ENCODE peak calls at places on chromosomes 12 and 14, in nine cellular contexts. K, Q, F, N, M, V, H, W and D are unnamed samples. For H3K4me1, the result is how much of the 10 kb centered on the place peaks cover.

GRCh38 chr14:104998801-104999200 is 13.2 kb downstream of the CLBA1 start:
- DNase-seq in K (no peak), Q (peak), V (no peak), W (no peak), N (peak), F (no peak), H (no peak), M (no peak), D (no peak)

GRCh38 chr14:104424406-104425072 is 155.0 kb upstream of the C14orf180 start:
- DNase-seq in K (peak), N (no peak), F (no peak), M (no peak), V (no peak), W (no peak), Q (peak), H (peak), D (no peak)

GRCh38 chr12:92696240-92696639 is 6.5 kb upstream of the PLEKHG7 start:
- DNase-seq in M (peak), F (no peak), Q (peak), W (no peak), N (peak), K (no peak), V (no peak), H (no peak), D (no peak)

GRCh38 chr14:30223385-30223785 is 295.7 kb upstream of the PRKD1 start:
- DNase-seq in F (peak), H (no peak), M (peak), Q (peak), V (peak), N (peak), K (peak), W (peak), D (peak)

GRCh38 chr14:100065161-100065871 is at the start of gene EVL:
- DNase-seq in F (no peak), H (no peak), V (no peak), W (no peak), M (peak), K (no peak), N (peak), Q (peak), D (no peak)

GRCh38 chr14:51513281-51513680 is 138.4 kb upstream of the FRMD6 start:
- DNase-seq in H (no peak), M (no peak), V (no peak), N (no peak), W (no peak), Q (no peak), F (no peak), K (no peak), D (no peak)

GRCh38 chr14:20415723-20416622 is 2.7 kb upstream of the TEP1 start:
- DNase-seq in H (peak), V (peak), W (no peak), K (peak), F (peak), Q (no peak), M (no peak), N (no peak), D (peak)

GRCh38 chr12:58711968-58712367 is 208.3 kb downstream of the LRIG3 start:
- DNase-seq in H (no peak), Q (no peak), W (no peak), V (no peak), F (no peak), K (no peak), N (no peak), M (no peak), D (no peak)

GRCh38 chr12:53105256-53105655 is 2.0 kb downstream of the SOAT2 start:
- DNase-seq in V (no peak), M (no peak), W (no peak), Q (no peak), K (peak), N (no peak), H (no peak), F (no peak), D (no peak)

GRCh38 chr12:114848661-114849060 is 164.7 kb upstream of the TBX3 start:
- DNase-seq in V (no peak), M (no peak), F (no peak), W (no peak), K (no peak), Q (no peak), N (no peak), H (peak), D (no peak)

GRCh38 chr12:127893875-127894635 is 372.9 kb upstream of the TMEM132C start:
- DNase-seq in M (no peak), N (no peak), H (no peak), Q (no peak), F (no peak), W (no peak), K (peak), V (no peak), D (no peak)

GRCh38 chr14:100004392-100004791 is 60.8 kb upstream of the EVL start:
- DNase-seq in Q (no peak), V (no peak), K (no peak), N (no peak), F (no peak), W (no peak), H (no peak), M (no peak), D (no peak)

GRCh38 chr12:39252628-39253027 is 190.3 kb downstream of the KIF21A start:
- DNase-seq in H (peak), V (no peak), F (no peak), K (no peak), W (no peak), Q (no peak), N (no peak), M (peak), D (no peak)

GRCh38 chr12:45547822-45548221 is 181.7 kb upstream of the ARID2 start:
- DNase-seq in V (no peak), F (no peak), M (no peak), Q (no peak), W (no peak), N (no peak), H (no peak), K (no peak), D (no peak)

GRCh38 chr14:59406454-59407245 is 58.5 kb downstream of the GPR135 start:
- DNase-seq in Q (no peak), N (no peak), H (peak), M (no peak), F (peak), W (no peak), V (no peak), K (no peak), D (no peak)

GRCh38 chr12:82040987-82041743 is 282.0 kb upstream of the PPFIA2 start:
- DNase-seq in Q (no peak), K (no peak), N (no peak), F (no peak), H (no peak), V (no peak), W (no peak), M (no peak), D (no peak)

GRCh38 chr14:97299661-97300060 is 502.5 kb downstream of the VRK1 start:
- DNase-seq in H (peak), W (no peak), N (no peak), F (no peak), Q (no peak), M (no peak), K (peak), V (no peak), D (no peak)

GRCh38 chr12:5498081-5498480 is 66.2 kb downstream of the NTF3 start:
- DNase-seq in M (no peak), K (no peak), V (no peak), W (no peak), F (no peak), N (no peak), Q (no peak), H (no peak), D (no peak)

GRCh38 chr12:65119063-65119462 is 2.0 kb downstream of the WIF1 start:
- DNase-seq in Q (no peak), W (no peak), N (no peak), F (no peak), K (no peak), M (no peak), H (no peak), V (no peak), D (no peak)

GRCh38 chr14:34713681-34714319 is 593 bp downstream of the CFL2 start:
- DNase-seq in K (no peak), H (peak), N (peak), Q (no peak), V (no peak), F (peak), M (peak), W (peak), D (peak)

GRCh38 chr14:104214411-104214810 is 76.0 kb downstream of the KIF26A start:
- DNase-seq in W (no peak), H (no peak), K (no peak), F (no peak), V (no peak), M (no peak), N (no peak), Q (peak), D (no peak)

GRCh38 chr12:67420506-67420905 is 151.3 kb downstream of the CAND1 start:
- DNase-seq in N (no peak), H (no peak), F (no peak), Q (no peak), M (no peak), V (no peak), W (no peak), K (no peak), D (no peak)

GRCh38 chr14:34749408-34749807 is 35.0 kb upstream of the CFL2 start:
- DNase-seq in F (no peak), V (no peak), N (no peak), W (no peak), Q (no peak), H (peak), M (no peak), K (no peak), D (no peak)

GRCh38 chr12:6635856-6636521 is at the start of gene LPAR5:
- DNase-seq in K (peak), V (peak), W (peak), F (no peak), Q (peak), M (no peak), H (peak), N (peak), D (no peak)

GRCh38 chr12:67220065-67220464 is 49.1 kb upstream of the CAND1 start:
- DNase-seq in K (peak), Q (no peak), W (peak), N (no peak), V (no peak), M (peak), H (peak), F (peak), D (no peak)

GRCh38 chr12:117684471-117684870 is 284.3 kb downstream of the KSR2 start:
- DNase-seq in M (no peak), N (no peak), Q (no peak), V (no peak), H (no peak), K (no peak), W (no peak), F (no peak), D (no peak)

GRCh38 chr14:37658174-37658573 is 62.7 kb downstream of the TTC6 start:
- DNase-seq in H (no peak), M (no peak), K (no peak), N (no peak), V (no peak), W (no peak), F (peak), Q (no peak), D (peak)

GRCh38 chr12:130872179-130873096 is 572 bp downstream of the RAN start:
- DNase-seq in M (peak), K (peak), W (peak), H (peak), F (no peak), Q (peak), V (peak), N (peak), D (no peak)

GRCh38 chr14:71742491-71742890 is 189.7 kb upstream of the RGS6 start:
- DNase-seq in M (no peak), W (no peak), K (no peak), V (no peak), F (no peak), N (no peak), H (no peak), Q (no peak), D (no peak)

GRCh38 chr14:28264306-28264705 is 502.3 kb upstream of the FOXG1 start:
- DNase-seq in N (no peak), V (no peak), W (no peak), K (no peak), M (no peak), Q (no peak), H (no peak), F (no peak), D (no peak)

GRCh38 chr12:68446896-68447806 is 115.0 kb upstream of the MDM1 start:
- DNase-seq in W (no peak), Q (no peak), M (no peak), K (peak), V (no peak), H (no peak), N (no peak), F (no peak), D (no peak)

GRCh38 chr14:88872976-88873375 is 48.5 kb downstream of the TTC8 start:
- DNase-seq in N (no peak), V (no peak), K (no peak), F (no peak), Q (no peak), M (no peak), H (no peak), W (no peak), D (no peak)

GRCh38 chr12:107017042-107017441 is 30.1 kb upstream of the MTERF2 start:
- DNase-seq in W (no peak), M (no peak), Q (no peak), H (no peak), V (no peak), N (no peak), F (no peak), K (no peak), D (no peak)

GRCh38 chr12:98296462-98297079 is 218.8 kb upstream of the TMPO start:
- DNase-seq in M (no peak), Q (no peak), W (no peak), K (peak), H (no peak), N (no peak), V (no peak), F (no peak), D (no peak)

GRCh38 chr12:53737951-53738833 is 10.9 kb upstream of the CALCOCO1 start:
- DNase-seq in K (peak), N (no peak), F (no peak), W (no peak), M (no peak), V (no peak), Q (peak), H (peak), D (no peak)

GRCh38 chr12:105278043-105278697 is 42.2 kb upstream of the APPL2 start:
- DNase-seq in Q (no peak), F (peak), V (peak), H (peak), W (no peak), K (no peak), N (no peak), M (no peak), D (no peak)

GRCh38 chr14:68940614-68941185 is 38.4 kb downstream of the ACTN1 start:
- DNase-seq in V (no peak), Q (no peak), K (no peak), F (no peak), M (no peak), N (no peak), W (no peak), H (no peak), D (no peak)
- H3K27ac ChIP-seq in V (peak), Q (peak), K (no peak), F (peak), M (peak), N (peak), W (peak), H (peak), D (peak)

GRCh38 chr12:49190317-49190716 is 1.4 kb upstream of the TUBA1A start:
- DNase-seq in Q (no peak), V (no peak), N (no peak), F (no peak), K (peak), W (no peak), M (no peak), H (no peak), D (no peak)

GRCh38 chr12:49188916-49189367 is at the start of gene TUBA1A:
- DNase-seq in N (peak), V (peak), H (peak), M (peak), K (peak), W (peak), Q (peak), F (peak), D (peak)

GRCh38 chr12:49188205-49188915 is 520 bp downstream of the TUBA1A start:
- DNase-seq in N (peak), M (peak), V (peak), H (peak), Q (peak), W (peak), F (peak), K (peak), D (peak)

GRCh38 chr12:49189731-49190314 is 943 bp upstream of the TUBA1A start:
- DNase-seq in Q (no peak), V (no peak), W (no peak), F (no peak), K (no peak), N (no peak), H (no peak), M (no peak), D (no peak)

GRCh38 chr12:49187184-49187583 is 1.7 kb downstream of the TUBA1A start:
- DNase-seq in F (no peak), W (no peak), V (no peak), N (no peak), K (no peak), H (peak), Q (peak), M (peak), D (no peak)
- H3K4me3 ChIP-seq in F (no peak), W (peak), V (peak), N (peak), K (peak), H (no peak), Q (peak), M (peak), D (no peak)

GRCh38 chr14:101359221-101360044 is 201.9 kb upstream of the DIO3 start:
- DNase-seq in M (peak), V (no peak), N (no peak), W (peak), K (no peak), Q (peak), H (peak), F (no peak), D (no peak)
- H3K4me1 ChIP-seq in M (under half), V (under half), N (under half), W (under half), K (under half), Q (under half), H (under half), F (under half), D (under half)

DNA sequence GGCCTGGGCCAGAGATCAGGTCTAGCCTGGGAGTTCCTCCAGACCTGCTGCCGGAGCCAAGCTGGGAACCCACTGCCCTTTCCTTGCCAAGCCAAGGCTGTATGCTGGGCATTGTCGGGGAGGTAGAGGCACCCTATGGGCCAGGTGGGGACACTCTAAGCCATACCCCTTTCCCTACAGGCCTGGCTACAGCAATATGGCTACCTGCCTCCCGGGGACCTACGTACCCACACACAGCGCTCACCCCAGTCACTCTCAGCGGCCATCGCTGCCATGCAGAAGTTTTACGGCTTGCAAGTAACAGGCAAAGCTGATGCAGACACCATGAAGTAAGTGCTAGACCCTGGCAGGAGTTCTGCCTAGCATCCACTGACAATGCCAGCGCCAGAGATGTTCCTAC is 4.9 kb downstream of the MMP14 start:
- DNase-seq in F (no peak), H (no peak), W (no peak), M (no peak), V (no peak), K (no peak), N (peak), Q (no peak), D (no peak)
- H3K27ac ChIP-seq in F (no peak), H (no peak), W (no peak), M (no peak), V (no peak), K (no peak), N (no peak), Q (no peak), D (no peak)